ENCODE peak calls at places on chromosomes 6 and 20, in ten cellular contexts. One of them, this sample, is unnamed.

GRCh38 chr6:30875244-30876038 is 8.9 kb upstream of the DDR1 start:
- DNase-seq in H9: no peak
- DNase-seq in stimulated activated CD4-positive, alpha-beta T cell treated with anti-CD3 and anti-CD28 coated beads, Interleukin-4, amount 100 ng/mL, for 48 hours: no peak
- DNase-seq in neural progenitor cell: no peak
- DNase-seq in GM23248: no peak
- DNase-seq in dorsolateral prefrontal cortex: no peak
- DNase-seq in AG10803: no peak
- DNase-seq in EH: no peak
- DNase-seq in right cardiac atrium: no peak
- DNase-seq in DMS153: peak
- DNase-seq in this sample: peak

GRCh38 chr20:34269996-34270627 is 28.9 kb downstream of the ASIP start:
- DNase-seq in DMS153: no peak
- DNase-seq in AG10803: no peak
- DNase-seq in GM23248: peak
- DNase-seq in stimulated activated CD4-positive, alpha-beta T cell treated with anti-CD3 and anti-CD28 coated beads, Interleukin-4, amount 100 ng/mL, for 48 hours: no peak
- DNase-seq in H9: no peak
- DNase-seq in dorsolateral prefrontal cortex: no peak
- DNase-seq in right cardiac atrium: no peak
- DNase-seq in EH: no peak
- DNase-seq in neural progenitor cell: no peak
- DNase-seq in this sample: no peak

GRCh38 chr6:62652692-62653328 is 366.8 kb upstream of the KHDRBS2 start:
- DNase-seq in AG10803: peak
- DNase-seq in EH: no peak
- DNase-seq in H9: no peak
- DNase-seq in DMS153: no peak
- DNase-seq in GM23248: peak
- DNase-seq in right cardiac atrium: no peak
- DNase-seq in stimulated activated CD4-positive, alpha-beta T cell treated with anti-CD3 and anti-CD28 coated beads, Interleukin-4, amount 100 ng/mL, for 48 hours: no peak
- DNase-seq in neural progenitor cell: peak
- DNase-seq in dorsolateral prefrontal cortex: no peak
- DNase-seq in this sample: peak

GRCh38 chr6:39558079-39558478 is 167.1 kb downstream of the KIF6 start:
- DNase-seq in dorsolateral prefrontal cortex: no peak
- DNase-seq in H9: no peak
- DNase-seq in stimulated activated CD4-positive, alpha-beta T cell treated with anti-CD3 and anti-CD28 coated beads, Interleukin-4, amount 100 ng/mL, for 48 hours: no peak
- DNase-seq in DMS153: peak
- DNase-seq in right cardiac atrium: no peak
- DNase-seq in GM23248: no peak
- DNase-seq in AG10803: no peak
- DNase-seq in EH: no peak
- DNase-seq in neural progenitor cell: no peak
- DNase-seq in this sample: peak

GRCh38 chr20:61759286-61760065 is 306.2 kb downstream of the TAF4 start:
- DNase-seq in H9: no peak
- DNase-seq in right cardiac atrium: no peak
- DNase-seq in dorsolateral prefrontal cortex: no peak
- DNase-seq in EH: no peak
- DNase-seq in DMS153: no peak
- DNase-seq in AG10803: no peak
- DNase-seq in neural progenitor cell: no peak
- DNase-seq in GM23248: no peak
- DNase-seq in stimulated activated CD4-positive, alpha-beta T cell treated with anti-CD3 and anti-CD28 coated beads, Interleukin-4, amount 100 ng/mL, for 48 hours: no peak
- DNase-seq in this sample: no peak

GRCh38 chr6:70763754-70764153 is 96.1 kb downstream of the SMAP1 start:
- DNase-seq in dorsolateral prefrontal cortex: no peak
- DNase-seq in GM23248: peak
- DNase-seq in stimulated activated CD4-positive, alpha-beta T cell treated with anti-CD3 and anti-CD28 coated beads, Interleukin-4, amount 100 ng/mL, for 48 hours: no peak
- DNase-seq in neural progenitor cell: no peak
- DNase-seq in H9: no peak
- DNase-seq in AG10803: peak
- DNase-seq in EH: peak
- DNase-seq in right cardiac atrium: no peak
- DNase-seq in DMS153: no peak
- DNase-seq in this sample: no peak

GRCh38 chr6:46610862-46611553 is 41.6 kb downstream of the CYP39A1 start:
- DNase-seq in AG10803: no peak
- DNase-seq in H9: no peak
- DNase-seq in stimulated activated CD4-positive, alpha-beta T cell treated with anti-CD3 and anti-CD28 coated beads, Interleukin-4, amount 100 ng/mL, for 48 hours: no peak
- DNase-seq in dorsolateral prefrontal cortex: no peak
- DNase-seq in neural progenitor cell: no peak
- DNase-seq in right cardiac atrium: no peak
- DNase-seq in DMS153: no peak
- DNase-seq in EH: no peak
- DNase-seq in GM23248: no peak
- DNase-seq in this sample: no peak

GRCh38 chr20:38673731-38674177 is 50.5 kb upstream of the SLC32A1 start:
- DNase-seq in neural progenitor cell: peak
- DNase-seq in DMS153: no peak
- DNase-seq in stimulated activated CD4-positive, alpha-beta T cell treated with anti-CD3 and anti-CD28 coated beads, Interleukin-4, amount 100 ng/mL, for 48 hours: no peak
- DNase-seq in right cardiac atrium: no peak
- DNase-seq in AG10803: no peak
- DNase-seq in GM23248: peak
- DNase-seq in EH: peak
- DNase-seq in H9: peak
- DNase-seq in dorsolateral prefrontal cortex: peak
- DNase-seq in this sample: peak

GRCh38 chr6:150535818-150536220 is 63.9 kb upstream of the PLEKHG1 start:
- DNase-seq in neural progenitor cell: no peak
- DNase-seq in DMS153: no peak
- DNase-seq in H9: no peak
- DNase-seq in stimulated activated CD4-positive, alpha-beta T cell treated with anti-CD3 and anti-CD28 coated beads, Interleukin-4, amount 100 ng/mL, for 48 hours: no peak
- DNase-seq in GM23248: no peak
- DNase-seq in right cardiac atrium: no peak
- DNase-seq in AG10803: no peak
- DNase-seq in EH: no peak
- DNase-seq in dorsolateral prefrontal cortex: no peak
- DNase-seq in this sample: no peak

GRCh38 chr6:158049055-158050028 is 67.7 kb downstream of the SYNJ2 start:
- DNase-seq in neural progenitor cell: no peak
- DNase-seq in AG10803: no peak
- DNase-seq in H9: peak
- DNase-seq in EH: no peak
- DNase-seq in DMS153: no peak
- DNase-seq in right cardiac atrium: peak
- DNase-seq in stimulated activated CD4-positive, alpha-beta T cell treated with anti-CD3 and anti-CD28 coated beads, Interleukin-4, amount 100 ng/mL, for 48 hours: no peak
- DNase-seq in GM23248: no peak
- DNase-seq in dorsolateral prefrontal cortex: no peak
- DNase-seq in this sample: no peak

GRCh38 chr20:14775778-14776177 is 438.4 kb upstream of the FLRT3 start:
- DNase-seq in EH: peak
- DNase-seq in DMS153: no peak
- DNase-seq in AG10803: peak
- DNase-seq in GM23248: peak
- DNase-seq in dorsolateral prefrontal cortex: peak
- DNase-seq in right cardiac atrium: no peak
- DNase-seq in H9: no peak
- DNase-seq in stimulated activated CD4-positive, alpha-beta T cell treated with anti-CD3 and anti-CD28 coated beads, Interleukin-4, amount 100 ng/mL, for 48 hours: no peak
- DNase-seq in neural progenitor cell: no peak
- DNase-seq in this sample: no peak

GRCh38 chr6:161318456-161318855 is 44.6 kb upstream of the AGPAT4 start:
- DNase-seq in H9: no peak
- DNase-seq in EH: no peak
- DNase-seq in GM23248: no peak
- DNase-seq in right cardiac atrium: no peak
- DNase-seq in neural progenitor cell: peak
- DNase-seq in AG10803: no peak
- DNase-seq in dorsolateral prefrontal cortex: peak
- DNase-seq in stimulated activated CD4-positive, alpha-beta T cell treated with anti-CD3 and anti-CD28 coated beads, Interleukin-4, amount 100 ng/mL, for 48 hours: no peak
- DNase-seq in DMS153: no peak
- DNase-seq in this sample: peak

GRCh38 chr20:62363920-62364851 is 2.9 kb downstream of the LAMA5 start:
- DNase-seq in DMS153: no peak
- DNase-seq in AG10803: no peak
- DNase-seq in neural progenitor cell: peak
- DNase-seq in dorsolateral prefrontal cortex: no peak
- DNase-seq in stimulated activated CD4-positive, alpha-beta T cell treated with anti-CD3 and anti-CD28 coated beads, Interleukin-4, amount 100 ng/mL, for 48 hours: no peak
- DNase-seq in GM23248: no peak
- DNase-seq in right cardiac atrium: peak
- DNase-seq in EH: no peak
- DNase-seq in H9: peak
- DNase-seq in this sample: no peak

GRCh38 chr20:58495623-58496428 is 19.4 kb downstream of the APCDD1L start:
- DNase-seq in H9: peak
- DNase-seq in right cardiac atrium: peak
- DNase-seq in stimulated activated CD4-positive, alpha-beta T cell treated with anti-CD3 and anti-CD28 coated beads, Interleukin-4, amount 100 ng/mL, for 48 hours: no peak
- DNase-seq in dorsolateral prefrontal cortex: no peak
- DNase-seq in EH: no peak
- DNase-seq in DMS153: no peak
- DNase-seq in AG10803: no peak
- DNase-seq in GM23248: no peak
- DNase-seq in neural progenitor cell: no peak
- DNase-seq in this sample: no peak

GRCh38 chr20:31440012-31440659 is at the start of gene DEFB123:
- DNase-seq in stimulated activated CD4-positive, alpha-beta T cell treated with anti-CD3 and anti-CD28 coated beads, Interleukin-4, amount 100 ng/mL, for 48 hours: peak
- DNase-seq in AG10803: no peak
- DNase-seq in EH: no peak
- DNase-seq in DMS153: no peak
- DNase-seq in neural progenitor cell: no peak
- DNase-seq in dorsolateral prefrontal cortex: no peak
- DNase-seq in right cardiac atrium: no peak
- DNase-seq in H9: no peak
- DNase-seq in GM23248: no peak
- DNase-seq in this sample: no peak

GRCh38 chr20:7859371-7859802 is 80.9 kb downstream of the HAO1 start:
- DNase-seq in H9: no peak
- DNase-seq in DMS153: peak
- DNase-seq in GM23248: peak
- DNase-seq in AG10803: peak
- DNase-seq in neural progenitor cell: peak
- DNase-seq in EH: peak
- DNase-seq in stimulated activated CD4-positive, alpha-beta T cell treated with anti-CD3 and anti-CD28 coated beads, Interleukin-4, amount 100 ng/mL, for 48 hours: no peak
- DNase-seq in dorsolateral prefrontal cortex: no peak
- DNase-seq in right cardiac atrium: no peak
- DNase-seq in this sample: peak

GRCh38 chr6:90338409-90338808 is 41.8 kb upstream of the BACH2 start:
- DNase-seq in EH: peak
- DNase-seq in dorsolateral prefrontal cortex: no peak
- DNase-seq in AG10803: peak
- DNase-seq in GM23248: peak
- DNase-seq in H9: no peak
- DNase-seq in stimulated activated CD4-positive, alpha-beta T cell treated with anti-CD3 and anti-CD28 coated beads, Interleukin-4, amount 100 ng/mL, for 48 hours: no peak
- DNase-seq in DMS153: no peak
- DNase-seq in neural progenitor cell: no peak
- DNase-seq in right cardiac atrium: no peak
- DNase-seq in this sample: no peak

GRCh38 chr6:111789593-111789992 is 83.7 kb downstream of the FYN start:
- DNase-seq in H9: no peak
- DNase-seq in GM23248: peak
- DNase-seq in AG10803: peak
- DNase-seq in DMS153: no peak
- DNase-seq in dorsolateral prefrontal cortex: no peak
- DNase-seq in neural progenitor cell: no peak
- DNase-seq in EH: no peak
- DNase-seq in right cardiac atrium: no peak
- DNase-seq in stimulated activated CD4-positive, alpha-beta T cell treated with anti-CD3 and anti-CD28 coated beads, Interleukin-4, amount 100 ng/mL, for 48 hours: no peak
- DNase-seq in this sample: no peak

GRCh38 chr20:18031888-18032509 is 25.7 kb downstream of the OVOL2 start:
- DNase-seq in neural progenitor cell: no peak
- DNase-seq in H9: no peak
- DNase-seq in EH: no peak
- DNase-seq in dorsolateral prefrontal cortex: no peak
- DNase-seq in DMS153: no peak
- DNase-seq in GM23248: no peak
- DNase-seq in AG10803: no peak
- DNase-seq in stimulated activated CD4-positive, alpha-beta T cell treated with anti-CD3 and anti-CD28 coated beads, Interleukin-4, amount 100 ng/mL, for 48 hours: no peak
- DNase-seq in right cardiac atrium: no peak
- DNase-seq in this sample: no peak

GRCh38 chr20:34582911-34583310 is 24.4 kb downstream of the MAP1LC3A start:
- DNase-seq in right cardiac atrium: no peak
- DNase-seq in stimulated activated CD4-positive, alpha-beta T cell treated with anti-CD3 and anti-CD28 coated beads, Interleukin-4, amount 100 ng/mL, for 48 hours: no peak
- DNase-seq in H9: no peak
- DNase-seq in dorsolateral prefrontal cortex: no peak
- DNase-seq in EH: peak
- DNase-seq in neural progenitor cell: no peak
- DNase-seq in AG10803: peak
- DNase-seq in DMS153: no peak
- DNase-seq in GM23248: peak
- DNase-seq in this sample: no peak

GRCh38 chr20:2663887-2664719 is at the start of gene IDH3B:
- DNase-seq in dorsolateral prefrontal cortex: peak
- DNase-seq in GM23248: peak
- DNase-seq in stimulated activated CD4-positive, alpha-beta T cell treated with anti-CD3 and anti-CD28 coated beads, Interleukin-4, amount 100 ng/mL, for 48 hours: peak
- DNase-seq in neural progenitor cell: peak
- DNase-seq in right cardiac atrium: peak
- DNase-seq in DMS153: peak
- DNase-seq in AG10803: peak
- DNase-seq in EH: peak
- DNase-seq in H9: peak
- DNase-seq in this sample: peak

GRCh38 chr6:157763129-157763893 is 59.7 kb upstream of the SNX9 start:
- DNase-seq in GM23248: peak
- DNase-seq in right cardiac atrium: no peak
- DNase-seq in AG10803: peak
- DNase-seq in H9: peak
- DNase-seq in EH: peak
- DNase-seq in neural progenitor cell: no peak
- DNase-seq in dorsolateral prefrontal cortex: peak
- DNase-seq in DMS153: peak
- DNase-seq in stimulated activated CD4-positive, alpha-beta T cell treated with anti-CD3 and anti-CD28 coated beads, Interleukin-4, amount 100 ng/mL, for 48 hours: no peak
- DNase-seq in this sample: no peak

GRCh38 chr6:128498244-128498643 is 22.2 kb downstream of the PTPRK start:
- DNase-seq in DMS153: no peak
- DNase-seq in EH: no peak
- DNase-seq in neural progenitor cell: no peak
- DNase-seq in GM23248: no peak
- DNase-seq in right cardiac atrium: no peak
- DNase-seq in dorsolateral prefrontal cortex: no peak
- DNase-seq in H9: no peak
- DNase-seq in stimulated activated CD4-positive, alpha-beta T cell treated with anti-CD3 and anti-CD28 coated beads, Interleukin-4, amount 100 ng/mL, for 48 hours: no peak
- DNase-seq in AG10803: no peak
- DNase-seq in this sample: no peak